ENCODE peak calls at places on chromosomes 16 and 17, in eight cellular contexts. One of them, this sample, is unnamed.

GRCh38 chr16:12245088-12245922 is 268.8 kb downstream of the SNX29 start:
- DNase-seq in COR-L47: no peak
- DNase-seq in HFFc6: no peak
- DNase-seq in AG08396: no peak
- DNase-seq in GDM1: no peak
- DNase-seq in astrocyte of the hippocampus: no peak
- DNase-seq in Kasumi-1: no peak
- DNase-seq in heart left ventricle: no peak
- DNase-seq in this sample: no peak

GRCh38 chr17:6755731-6756184 is at the start of gene XAF1:
- DNase-seq in COR-L47: no peak
- DNase-seq in HFFc6: peak; percentile 25
- DNase-seq in AG08396: peak; percentile 27
- DNase-seq in GDM1: peak; percentile 51
- DNase-seq in astrocyte of the hippocampus: peak; percentile 13
- DNase-seq in Kasumi-1: peak; percentile 7
- DNase-seq in heart left ventricle: peak; percentile 43
- DNase-seq in this sample: peak; percentile 85

GRCh38 chr16:48949636-48950035 is 332.0 kb downstream of the CBLN1 start:
- DNase-seq in COR-L47: no peak
- DNase-seq in HFFc6: no peak
- DNase-seq in AG08396: no peak
- DNase-seq in GDM1: no peak
- DNase-seq in astrocyte of the hippocampus: peak; percentile 47
- DNase-seq in Kasumi-1: no peak
- DNase-seq in heart left ventricle: no peak
- DNase-seq in this sample: no peak

GRCh38 chr17:30224419-30224960 is 11.0 kb downstream of the SLC6A4 start:
- DNase-seq in COR-L47: no peak
- DNase-seq in HFFc6: no peak
- DNase-seq in AG08396: no peak
- DNase-seq in GDM1: no peak
- DNase-seq in astrocyte of the hippocampus: no peak
- DNase-seq in Kasumi-1: no peak
- DNase-seq in heart left ventricle: no peak
- DNase-seq in this sample: no peak

GRCh38 chr17:82931696-82932060 is 91.9 kb upstream of the ZNF750 start:
- DNase-seq in COR-L47: no peak
- DNase-seq in HFFc6: peak; percentile 72
- DNase-seq in AG08396: peak; percentile 90
- DNase-seq in GDM1: no peak
- DNase-seq in astrocyte of the hippocampus: peak; percentile 93
- DNase-seq in Kasumi-1: no peak
- DNase-seq in heart left ventricle: peak; percentile 83
- DNase-seq in this sample: peak; percentile 100

GRCh38 chr17:48100591-48101011 is 677 bp downstream of the CBX1 start:
- DNase-seq in COR-L47: peak; percentile 18
- DNase-seq in HFFc6: peak; percentile 35
- DNase-seq in AG08396: peak; percentile 47
- DNase-seq in GDM1: no peak
- DNase-seq in astrocyte of the hippocampus: peak; percentile 81
- DNase-seq in Kasumi-1: peak; percentile 43
- DNase-seq in heart left ventricle: peak; percentile 58
- DNase-seq in this sample: no peak

GRCh38 chr17:29710891-29711418 is 88.2 kb upstream of the CORO6 start:
- DNase-seq in COR-L47: no peak
- DNase-seq in HFFc6: peak; percentile 94
- DNase-seq in AG08396: peak; percentile 38
- DNase-seq in GDM1: no peak
- DNase-seq in astrocyte of the hippocampus: no peak
- DNase-seq in Kasumi-1: no peak
- DNase-seq in heart left ventricle: no peak
- DNase-seq in this sample: peak; percentile 56

GRCh38 chr17:50139950-50140885 is 10.3 kb upstream of the SAMD14 start:
- DNase-seq in COR-L47: no peak
- DNase-seq in HFFc6: peak; percentile 72
- DNase-seq in AG08396: peak; percentile 92
- DNase-seq in GDM1: peak; percentile 65
- DNase-seq in astrocyte of the hippocampus: peak; percentile 86
- DNase-seq in Kasumi-1: peak; percentile 91
- DNase-seq in heart left ventricle: peak; percentile 84
- DNase-seq in this sample: peak; percentile 100

GRCh38 chr16:54976651-54977200 is 46.1 kb downstream of the IRX5 start:
- DNase-seq in COR-L47: no peak
- DNase-seq in HFFc6: no peak
- DNase-seq in AG08396: no peak
- DNase-seq in GDM1: no peak
- DNase-seq in astrocyte of the hippocampus: no peak
- DNase-seq in Kasumi-1: no peak
- DNase-seq in heart left ventricle: no peak
- DNase-seq in this sample: no peak

GRCh38 chr17:81454473-81454872 is 58.1 kb downstream of the ACTG1 start:
- DNase-seq in COR-L47: no peak
- DNase-seq in HFFc6: no peak
- DNase-seq in AG08396: no peak
- DNase-seq in GDM1: no peak
- DNase-seq in astrocyte of the hippocampus: no peak
- DNase-seq in Kasumi-1: peak; percentile 26
- DNase-seq in heart left ventricle: no peak
- DNase-seq in this sample: no peak

GRCh38 chr17:36182176-36183000 is 6.0 kb upstream of the TBC1D3B start:
- DNase-seq in COR-L47: no peak
- DNase-seq in HFFc6: no peak
- DNase-seq in AG08396: peak; percentile 47
- DNase-seq in GDM1: no peak
- DNase-seq in astrocyte of the hippocampus: no peak
- DNase-seq in Kasumi-1: no peak
- DNase-seq in heart left ventricle: no peak
- DNase-seq in this sample: peak; percentile 72

GRCh38 chr16:28168991-28169554 is 42.7 kb downstream of the XPO6 start:
- DNase-seq in COR-L47: no peak
- DNase-seq in HFFc6: no peak
- DNase-seq in AG08396: no peak
- DNase-seq in GDM1: no peak
- DNase-seq in astrocyte of the hippocampus: no peak
- DNase-seq in Kasumi-1: no peak
- DNase-seq in heart left ventricle: no peak
- DNase-seq in this sample: no peak

GRCh38 chr17:77466596-77467223 is 325.9 kb downstream of the SEC14L1 start:
- DNase-seq in COR-L47: no peak
- DNase-seq in HFFc6: no peak
- DNase-seq in AG08396: no peak
- DNase-seq in GDM1: no peak
- DNase-seq in astrocyte of the hippocampus: no peak
- DNase-seq in Kasumi-1: no peak
- DNase-seq in heart left ventricle: peak; percentile 28
- DNase-seq in this sample: peak; percentile 35

GRCh38 chr17:14103821-14104220 is 34.5 kb downstream of the COX10 start:
- DNase-seq in COR-L47: no peak
- DNase-seq in HFFc6: no peak
- DNase-seq in AG08396: no peak
- DNase-seq in GDM1: no peak
- DNase-seq in astrocyte of the hippocampus: no peak
- DNase-seq in Kasumi-1: no peak
- DNase-seq in heart left ventricle: no peak
- DNase-seq in this sample: no peak

GRCh38 chr16:27449434-27450188 is 47.6 kb downstream of the IL21R start:
- DNase-seq in COR-L47: no peak
- DNase-seq in HFFc6: no peak
- DNase-seq in AG08396: no peak
- DNase-seq in GDM1: no peak
- DNase-seq in astrocyte of the hippocampus: no peak
- DNase-seq in Kasumi-1: no peak
- DNase-seq in heart left ventricle: no peak
- DNase-seq in this sample: peak; percentile 68

GRCh38 chr17:59154335-59154720 is 658 bp downstream of the SKA2 start:
- DNase-seq in COR-L47: peak; percentile 46
- DNase-seq in HFFc6: no peak
- DNase-seq in AG08396: peak; percentile 16
- DNase-seq in GDM1: peak; percentile 58
- DNase-seq in astrocyte of the hippocampus: peak; percentile 73
- DNase-seq in Kasumi-1: peak; percentile 87
- DNase-seq in heart left ventricle: peak; percentile 42
- DNase-seq in this sample: no peak

GRCh38 chr16:66248096-66248495 is 118.4 kb upstream of the CDH5 start:
- DNase-seq in COR-L47: peak; percentile 23
- DNase-seq in HFFc6: peak; percentile 25
- DNase-seq in AG08396: peak; percentile 49
- DNase-seq in GDM1: no peak
- DNase-seq in astrocyte of the hippocampus: peak; percentile 42
- DNase-seq in Kasumi-1: no peak
- DNase-seq in heart left ventricle: peak; percentile 83
- DNase-seq in this sample: peak; percentile 78

GRCh38 chr17:44132275-44132821 is 8.9 kb upstream of the HDAC5 start:
- DNase-seq in COR-L47: no peak
- DNase-seq in HFFc6: peak; percentile 30
- DNase-seq in AG08396: no peak
- DNase-seq in GDM1: no peak
- DNase-seq in astrocyte of the hippocampus: no peak
- DNase-seq in Kasumi-1: no peak
- DNase-seq in heart left ventricle: no peak
- DNase-seq in this sample: no peak

GRCh38 chr17:38743556-38744171 is 4.5 kb downstream of the PCGF2 start:
- DNase-seq in COR-L47: peak; percentile 92
- DNase-seq in HFFc6: no peak
- DNase-seq in AG08396: no peak
- DNase-seq in GDM1: no peak
- DNase-seq in astrocyte of the hippocampus: no peak
- DNase-seq in Kasumi-1: no peak
- DNase-seq in heart left ventricle: no peak
- DNase-seq in this sample: no peak

GRCh38 chr17:56912105-56912999 is 1.5 kb downstream of the TRIM25 start:
- DNase-seq in COR-L47: no peak
- DNase-seq in HFFc6: no peak
- DNase-seq in AG08396: no peak
- DNase-seq in GDM1: no peak
- DNase-seq in astrocyte of the hippocampus: no peak
- DNase-seq in Kasumi-1: no peak
- DNase-seq in heart left ventricle: peak; percentile 47
- DNase-seq in this sample: no peak

GRCh38 chr16:19703218-19703617 is 14.8 kb downstream of the KNOP1 start:
- DNase-seq in COR-L47: no peak
- DNase-seq in HFFc6: no peak
- DNase-seq in AG08396: no peak
- DNase-seq in GDM1: no peak
- DNase-seq in astrocyte of the hippocampus: no peak
- DNase-seq in Kasumi-1: no peak
- DNase-seq in heart left ventricle: no peak
- DNase-seq in this sample: no peak

GRCh38 chr17:34234616-34235015 is 20.5 kb upstream of the CCL2 start:
- DNase-seq in COR-L47: no peak
- DNase-seq in HFFc6: no peak
- DNase-seq in AG08396: no peak
- DNase-seq in GDM1: no peak
- DNase-seq in astrocyte of the hippocampus: no peak
- DNase-seq in Kasumi-1: no peak
- DNase-seq in heart left ventricle: no peak
- DNase-seq in this sample: no peak

GRCh38 chr17:41734139-41734948 is at the start of gene HAP1:
- DNase-seq in COR-L47: peak; percentile 11
- DNase-seq in HFFc6: no peak
- DNase-seq in AG08396: peak; percentile 58
- DNase-seq in GDM1: no peak
- DNase-seq in astrocyte of the hippocampus: peak; percentile 65
- DNase-seq in Kasumi-1: peak; percentile 9
- DNase-seq in heart left ventricle: no peak
- DNase-seq in this sample: peak; percentile 89

GRCh38 chr17:66507103-66507923 is 204.9 kb downstream of the PRKCA start:
- DNase-seq in COR-L47: no peak
- DNase-seq in HFFc6: peak; percentile 64
- DNase-seq in AG08396: peak; percentile 70
- DNase-seq in GDM1: no peak
- DNase-seq in astrocyte of the hippocampus: peak; percentile 81
- DNase-seq in Kasumi-1: no peak
- DNase-seq in heart left ventricle: no peak
- DNase-seq in this sample: peak; percentile 62

GRCh38 chr16:11405331-11406176 is 60.3 kb downstream of the RMI2 start:
- DNase-seq in COR-L47: no peak
- DNase-seq in HFFc6: no peak
- DNase-seq in AG08396: peak; percentile 56
- DNase-seq in GDM1: peak; percentile 29
- DNase-seq in astrocyte of the hippocampus: peak; percentile 34
- DNase-seq in Kasumi-1: no peak
- DNase-seq in heart left ventricle: peak; percentile 22
- DNase-seq in this sample: peak; percentile 88

GRCh38 chr16:57736419-57737281 is 1.1 kb downstream of the KATNB1 start:
- DNase-seq in COR-L47: peak; percentile 29
- DNase-seq in HFFc6: peak; percentile 78
- DNase-seq in AG08396: peak; percentile 84
- DNase-seq in GDM1: no peak
- DNase-seq in astrocyte of the hippocampus: peak; percentile 78
- DNase-seq in Kasumi-1: no peak
- DNase-seq in heart left ventricle: no peak
- DNase-seq in this sample: peak; percentile 95

GRCh38 chr17:78581304-78581703 is 4.1 kb upstream of the DNAH17 start:
- DNase-seq in COR-L47: no peak
- DNase-seq in HFFc6: no peak
- DNase-seq in AG08396: no peak
- DNase-seq in GDM1: no peak
- DNase-seq in astrocyte of the hippocampus: no peak
- DNase-seq in Kasumi-1: no peak
- DNase-seq in heart left ventricle: no peak
- DNase-seq in this sample: no peak

GRCh38 chr16:56451753-56452689 is 667 bp downstream of the OGFOD1 start:
- DNase-seq in COR-L47: no peak
- DNase-seq in HFFc6: peak; percentile 50
- DNase-seq in AG08396: peak; percentile 61
- DNase-seq in GDM1: no peak
- DNase-seq in astrocyte of the hippocampus: peak; percentile 54
- DNase-seq in Kasumi-1: peak; percentile 82
- DNase-seq in heart left ventricle: peak; percentile 51
- DNase-seq in this sample: peak; percentile 78

GRCh38 chr17:82876602-82877391 is 37.0 kb upstream of the ZNF750 start:
- DNase-seq in COR-L47: no peak
- DNase-seq in HFFc6: peak; percentile 71
- DNase-seq in AG08396: peak; percentile 96
- DNase-seq in GDM1: no peak
- DNase-seq in astrocyte of the hippocampus: peak; percentile 88
- DNase-seq in Kasumi-1: peak; percentile 15
- DNase-seq in heart left ventricle: peak; percentile 90
- DNase-seq in this sample: peak; percentile 100

This sample was measured in osteoblast.